ENCODE peak calls at places on chromosomes 2 and 18, in seven cellular contexts. One of them, this sample, is unnamed.
A peak's percentile ranks its signal among the peaks of the same experiment; 100 is the strongest.

GRCh38 chr2:171894612-171894947 is 536 bp upstream of the SLC25A12 start:
- DNase-seq in astrocyte: no peak
- DNase-seq in prostate gland: no peak
- DNase-seq in fibroblast of lung: no peak
- DNase-seq in tibial nerve: no peak
- DNase-seq in kidney: no peak
- DNase-seq in right lobe of liver: no peak
- DNase-seq in this sample: no peak

GRCh38 chr2:105391058-105391627 is 7.7 kb downstream of the FHL2 start:
- DNase-seq in right lobe of liver: no peak
- DNase-seq in kidney: no peak
- DNase-seq in fibroblast of lung: peak; percentile 92
- DNase-seq in tibial nerve: no peak
- DNase-seq in prostate gland: no peak
- DNase-seq in astrocyte: peak; percentile 87
- DNase-seq in this sample: peak; percentile 56

GRCh38 chr2:39741871-39742270 is 37.2 kb downstream of the THUMPD2 start:
- DNase-seq in astrocyte: no peak
- DNase-seq in right lobe of liver: no peak
- DNase-seq in prostate gland: no peak
- DNase-seq in kidney: no peak
- DNase-seq in fibroblast of lung: no peak
- DNase-seq in tibial nerve: no peak
- DNase-seq in this sample: no peak

GRCh38 chr2:8685697-8686358 is 4.0 kb downstream of the ID2 start:
- DNase-seq in right lobe of liver: peak; percentile 84
- DNase-seq in astrocyte: no peak
- DNase-seq in kidney: peak; percentile 90
- DNase-seq in prostate gland: peak; percentile 49
- DNase-seq in fibroblast of lung: peak; percentile 24
- DNase-seq in tibial nerve: peak; percentile 63
- DNase-seq in this sample: peak; percentile 59

GRCh38 chr2:165141601-165142000 is 62.2 kb downstream of the SCN3A start:
- DNase-seq in astrocyte: no peak
- DNase-seq in fibroblast of lung: no peak
- DNase-seq in kidney: no peak
- DNase-seq in right lobe of liver: no peak
- DNase-seq in prostate gland: no peak
- DNase-seq in tibial nerve: no peak
- DNase-seq in this sample: no peak

GRCh38 chr2:124652099-124652498 is 627.0 kb downstream of the CNTNAP5 start:
- DNase-seq in fibroblast of lung: no peak
- DNase-seq in right lobe of liver: no peak
- DNase-seq in astrocyte: no peak
- DNase-seq in tibial nerve: no peak
- DNase-seq in prostate gland: no peak
- DNase-seq in kidney: no peak
- DNase-seq in this sample: no peak

GRCh38 chr2:202169131-202169530 is 69.3 kb downstream of the SUMO1 start:
- DNase-seq in kidney: no peak
- DNase-seq in astrocyte: no peak
- DNase-seq in tibial nerve: no peak
- DNase-seq in fibroblast of lung: no peak
- DNase-seq in right lobe of liver: no peak
- DNase-seq in prostate gland: no peak
- DNase-seq in this sample: no peak

GRCh38 chr2:120775801-120776589 is 40.3 kb downstream of the GLI2 start:
- DNase-seq in astrocyte: no peak
- DNase-seq in fibroblast of lung: no peak
- DNase-seq in prostate gland: no peak
- DNase-seq in right lobe of liver: no peak
- DNase-seq in tibial nerve: no peak
- DNase-seq in kidney: peak; percentile 48
- DNase-seq in this sample: no peak

GRCh38 chr2:135257383-135258090 is 205.4 kb downstream of the RAB3GAP1 start:
- DNase-seq in prostate gland: no peak
- DNase-seq in fibroblast of lung: peak; percentile 66
- DNase-seq in tibial nerve: no peak
- DNase-seq in right lobe of liver: no peak
- DNase-seq in astrocyte: peak; percentile 64
- DNase-seq in kidney: no peak
- DNase-seq in this sample: peak; percentile 15

GRCh38 chr2:71538241-71538640 is 84.9 kb downstream of the DYSF start:
- DNase-seq in tibial nerve: no peak
- DNase-seq in kidney: no peak
- DNase-seq in prostate gland: no peak
- DNase-seq in right lobe of liver: no peak
- DNase-seq in astrocyte: no peak
- DNase-seq in fibroblast of lung: no peak
- DNase-seq in this sample: no peak

GRCh38 chr2:191231995-191232394 is 13.2 kb upstream of the MYO1B start:
- DNase-seq in tibial nerve: no peak
- DNase-seq in right lobe of liver: no peak
- DNase-seq in prostate gland: no peak
- DNase-seq in astrocyte: no peak
- DNase-seq in kidney: no peak
- DNase-seq in fibroblast of lung: peak; percentile 35
- DNase-seq in this sample: no peak

GRCh38 chr2:174606336-174606735 is 8.7 kb upstream of the WIPF1 start:
- DNase-seq in kidney: no peak
- DNase-seq in astrocyte: peak; percentile 79
- DNase-seq in tibial nerve: peak; percentile 67
- DNase-seq in right lobe of liver: no peak
- DNase-seq in fibroblast of lung: peak; percentile 83
- DNase-seq in prostate gland: no peak
- DNase-seq in this sample: peak; percentile 76

GRCh38 chr18:9429662-9429993 is 45.7 kb upstream of the RALBP1 start:
- DNase-seq in right lobe of liver: no peak
- DNase-seq in fibroblast of lung: no peak
- DNase-seq in astrocyte: no peak
- DNase-seq in kidney: no peak
- DNase-seq in tibial nerve: no peak
- DNase-seq in prostate gland: no peak
- DNase-seq in this sample: no peak

GRCh38 chr18:27298215-27298804 is 113.2 kb upstream of the CHST9 start:
- DNase-seq in tibial nerve: no peak
- DNase-seq in kidney: no peak
- DNase-seq in fibroblast of lung: no peak
- DNase-seq in prostate gland: no peak
- DNase-seq in astrocyte: no peak
- DNase-seq in right lobe of liver: no peak
- DNase-seq in this sample: peak; percentile 5

GRCh38 chr18:31498450-31499156 is 626 bp downstream of the DSG2 start:
- DNase-seq in right lobe of liver: peak; percentile 35
- DNase-seq in astrocyte: peak; percentile 28
- DNase-seq in kidney: no peak
- DNase-seq in prostate gland: peak; percentile 33
- DNase-seq in tibial nerve: no peak
- DNase-seq in fibroblast of lung: no peak
- DNase-seq in this sample: no peak

GRCh38 chr18:47168913-47169312 is 7.3 kb downstream of the IER3IP1 start:
- DNase-seq in fibroblast of lung: no peak
- DNase-seq in tibial nerve: no peak
- DNase-seq in kidney: no peak
- DNase-seq in prostate gland: no peak
- DNase-seq in right lobe of liver: no peak
- DNase-seq in astrocyte: no peak
- DNase-seq in this sample: no peak

GRCh38 chr2:24233321-24233720 is 58.5 kb downstream of the FAM228A start:
- DNase-seq in prostate gland: no peak
- DNase-seq in fibroblast of lung: peak; percentile 16
- DNase-seq in tibial nerve: no peak
- DNase-seq in right lobe of liver: no peak
- DNase-seq in kidney: no peak
- DNase-seq in astrocyte: no peak
- DNase-seq in this sample: no peak

GRCh38 chr2:46200100-46200690 is 97.0 kb upstream of the EPAS1 start:
- DNase-seq in right lobe of liver: no peak
- DNase-seq in astrocyte: no peak
- DNase-seq in fibroblast of lung: peak; percentile 10
- DNase-seq in prostate gland: no peak
- DNase-seq in kidney: no peak
- DNase-seq in tibial nerve: no peak
- DNase-seq in this sample: no peak

GRCh38 chr2:112824701-112825099 is 11.9 kb downstream of the IL1B start:
- DNase-seq in prostate gland: no peak
- DNase-seq in fibroblast of lung: no peak
- DNase-seq in tibial nerve: no peak
- DNase-seq in kidney: no peak
- DNase-seq in astrocyte: no peak
- DNase-seq in right lobe of liver: no peak
- DNase-seq in this sample: no peak

GRCh38 chr18:59305295-59305694 is 13.2 kb downstream of the CPLX4 start:
- DNase-seq in prostate gland: no peak
- DNase-seq in astrocyte: no peak
- DNase-seq in tibial nerve: no peak
- DNase-seq in fibroblast of lung: no peak
- DNase-seq in right lobe of liver: no peak
- DNase-seq in kidney: no peak
- DNase-seq in this sample: no peak

GRCh38 chr18:22204996-22205395 is 35.6 kb downstream of the GATA6 start:
- DNase-seq in astrocyte: no peak
- DNase-seq in kidney: no peak
- DNase-seq in fibroblast of lung: no peak
- DNase-seq in right lobe of liver: no peak
- DNase-seq in tibial nerve: no peak
- DNase-seq in prostate gland: no peak
- DNase-seq in this sample: no peak

GRCh38 chr2:207338610-207339009 is 172.9 kb upstream of the KLF7 start:
- DNase-seq in fibroblast of lung: no peak
- DNase-seq in astrocyte: no peak
- DNase-seq in prostate gland: no peak
- DNase-seq in kidney: no peak
- DNase-seq in tibial nerve: no peak
- DNase-seq in right lobe of liver: no peak
- DNase-seq in this sample: no peak

GRCh38 chr2:207341114-207341750 is 175.5 kb upstream of the KLF7 start:
- DNase-seq in tibial nerve: no peak
- DNase-seq in fibroblast of lung: no peak
- DNase-seq in kidney: no peak
- DNase-seq in right lobe of liver: no peak
- DNase-seq in prostate gland: no peak
- DNase-seq in astrocyte: no peak
- DNase-seq in this sample: no peak

GRCh38 chr2:207337234-207338219 is 171.8 kb upstream of the KLF7 start:
- DNase-seq in kidney: no peak
- DNase-seq in prostate gland: no peak
- DNase-seq in tibial nerve: no peak
- DNase-seq in right lobe of liver: no peak
- DNase-seq in astrocyte: peak; percentile 74
- DNase-seq in fibroblast of lung: peak; percentile 78
- DNase-seq in this sample: peak; percentile 93

GRCh38 chr2:207338220-207338607 is 172.5 kb upstream of the KLF7 start:
- DNase-seq in tibial nerve: no peak
- DNase-seq in fibroblast of lung: no peak
- DNase-seq in prostate gland: no peak
- DNase-seq in kidney: no peak
- DNase-seq in right lobe of liver: no peak
- DNase-seq in astrocyte: no peak
- DNase-seq in this sample: no peak

DNA sequence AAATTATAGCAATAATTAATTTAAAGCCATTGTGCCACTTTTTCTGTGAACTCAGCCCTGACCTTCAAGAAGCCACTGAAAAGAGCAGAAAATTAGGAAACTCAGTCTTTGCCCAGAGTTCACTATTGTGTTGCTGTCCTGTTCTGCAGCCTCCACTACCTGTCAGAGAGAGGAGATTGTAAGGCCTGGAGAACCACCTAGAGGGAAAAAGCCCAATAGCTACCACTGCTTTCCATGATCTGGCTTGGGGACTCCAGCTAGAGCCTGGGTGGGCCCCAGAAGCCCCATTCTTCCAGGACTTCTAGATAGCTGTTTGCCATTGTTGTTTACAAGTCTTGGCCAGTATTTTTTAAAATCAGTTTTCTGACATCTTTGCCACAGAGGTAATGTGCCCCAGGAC is 176.1 kb upstream of the KLF7 start:
- DNase-seq in kidney: no peak
- DNase-seq in right lobe of liver: no peak
- DNase-seq in fibroblast of lung: no peak
- DNase-seq in astrocyte: no peak
- DNase-seq in tibial nerve: no peak
- DNase-seq in prostate gland: no peak
- DNase-seq in this sample: no peak
- TF ChIP-seq CTCF in kidney: peak; percentile 1
- TF ChIP-seq CTCF in right lobe of liver: no peak
- TF ChIP-seq CTCF in fibroblast of lung: no peak
- TF ChIP-seq CTCF in astrocyte: no peak
- TF ChIP-seq CTCF in tibial nerve: no peak
- TF ChIP-seq CTCF in prostate gland: no peak
- TF ChIP-seq CTCF in this sample: no peak

GRCh38 chr18:63179422-63179821 is 140.1 kb downstream of the BCL2 start:
- DNase-seq in tibial nerve: no peak
- DNase-seq in prostate gland: no peak
- DNase-seq in fibroblast of lung: no peak
- DNase-seq in right lobe of liver: no peak
- DNase-seq in astrocyte: no peak
- DNase-seq in kidney: no peak
- DNase-seq in this sample: no peak
- H3K27ac ChIP-seq in tibial nerve: peak overlapping the region; percentile 78
- H3K27ac ChIP-seq in prostate gland: peak overlapping the region; percentile 79
- H3K27ac ChIP-seq in fibroblast of lung: no peak overlapping the region
- H3K27ac ChIP-seq in right lobe of liver: no peak overlapping the region
- H3K27ac ChIP-seq in astrocyte: no peak overlapping the region
- H3K27ac ChIP-seq in kidney: no peak overlapping the region
- H3K27ac ChIP-seq in this sample: no peak overlapping the region

GRCh38 chr2:74646829-74647482 is 1.2 kb downstream of the M1AP start:
- DNase-seq in right lobe of liver: no peak
- DNase-seq in astrocyte: no peak
- DNase-seq in fibroblast of lung: no peak
- DNase-seq in tibial nerve: no peak
- DNase-seq in kidney: no peak
- DNase-seq in prostate gland: no peak
- DNase-seq in this sample: no peak

GRCh38 chr2:74648009-74648443 is at the start of gene M1AP:
- DNase-seq in fibroblast of lung: no peak
- DNase-seq in right lobe of liver: no peak
- DNase-seq in prostate gland: no peak
- DNase-seq in tibial nerve: no peak
- DNase-seq in kidney: peak; percentile 75
- DNase-seq in astrocyte: no peak
- DNase-seq in this sample: no peak

DNA sequence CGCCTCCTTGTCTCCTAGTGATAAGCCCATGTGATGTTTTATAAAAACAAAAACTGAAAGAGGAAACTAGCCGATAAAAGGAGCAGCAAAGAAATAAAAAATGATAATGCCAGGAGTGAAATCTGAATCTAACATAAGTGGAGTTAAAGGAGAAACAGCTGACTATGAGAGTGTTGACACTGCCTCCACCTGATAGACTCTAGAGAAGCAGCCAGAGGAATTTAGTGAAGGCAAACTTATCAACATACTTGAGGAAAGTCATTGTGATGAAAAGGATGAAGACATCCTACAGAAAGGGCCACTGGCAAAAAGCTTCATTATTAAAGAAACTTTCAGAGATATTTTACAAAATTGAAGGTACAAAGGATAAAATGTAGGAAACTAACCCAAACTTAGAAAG is 1.9 kb downstream of the M1AP start:
- DNase-seq in right lobe of liver: no peak
- DNase-seq in kidney: no peak
- DNase-seq in prostate gland: no peak
- DNase-seq in fibroblast of lung: no peak
- DNase-seq in astrocyte: no peak
- DNase-seq in tibial nerve: no peak
- DNase-seq in this sample: no peak
- TF ChIP-seq CTCF in right lobe of liver: no peak
- TF ChIP-seq CTCF in kidney: no peak
- TF ChIP-seq CTCF in prostate gland: no peak
- TF ChIP-seq CTCF in fibroblast of lung: no peak
- TF ChIP-seq CTCF in astrocyte: no peak
- TF ChIP-seq CTCF in tibial nerve: no peak
- TF ChIP-seq CTCF in this sample: no peak

GRCh38 chr18:48950536-48951447 is at the start of gene SMAD7:
- DNase-seq in astrocyte: no peak
- DNase-seq in fibroblast of lung: no peak
- DNase-seq in kidney: peak; percentile 77
- DNase-seq in right lobe of liver: no peak
- DNase-seq in tibial nerve: no peak
- DNase-seq in prostate gland: no peak
- DNase-seq in this sample: no peak
- H3K27ac ChIP-seq in astrocyte: peak within 1 kb of the TSS; percentile 89
- H3K27ac ChIP-seq in fibroblast of lung: peak within 1 kb of the TSS; percentile 86
- H3K27ac ChIP-seq in kidney: peak within 1 kb of the TSS; percentile 96
- H3K27ac ChIP-seq in right lobe of liver: peak within 1 kb of the TSS; percentile 91
- H3K27ac ChIP-seq in tibial nerve: peak within 1 kb of the TSS; percentile 95
- H3K27ac ChIP-seq in prostate gland: peak within 1 kb of the TSS; percentile 98
- H3K27ac ChIP-seq in this sample: peak within 1 kb of the TSS; percentile 99

This sample was measured in RWPE1.